ENCODE peak calls at places on chromosomes 3 and 15, in seven cellular contexts. O is ovary, N is NB4, C is A549, G is body of pancreas, H is stomach, B is GM12892. A is an unnamed sample.
A peak's percentile ranks its signal among the peaks of the same experiment; 100 is the strongest.

GRCh38 chr15:81809543-81809942 is 236.3 kb downstream of the MEX3B start:
- DNase-seq in O (no peak), N (peak; percentile 70), C (peak; percentile 32), G (peak; percentile 30), H (no peak), B (no peak), A (peak; percentile 24)

GRCh38 chr3:54071596-54071995 is 50.8 kb upstream of the CACNA2D3 start:
- DNase-seq in O (no peak), N (no peak), C (no peak), G (no peak), H (no peak), B (no peak), A (no peak)

GRCh38 chr15:25727116-25727515 is 136.0 kb downstream of the ATP10A start:
- DNase-seq in O (no peak), N (no peak), C (no peak), G (no peak), H (peak; percentile 25), B (no peak), A (no peak)

GRCh38 chr3:99999541-99999940 is 114.8 kb downstream of the FILIP1L start:
- DNase-seq in O (no peak), N (no peak), C (no peak), G (no peak), H (no peak), B (no peak), A (no peak)

GRCh38 chr3:138051946-138052802 is 42.2 kb downstream of the CLDN18 start:
- DNase-seq in O (no peak), N (peak; percentile 65), C (peak; percentile 7), G (peak; percentile 63), H (peak; percentile 75), B (no peak), A (peak; percentile 25)

GRCh38 chr3:38334656-38335055 is 11.9 kb upstream of the XYLB start:
- DNase-seq in O (no peak), N (no peak), C (no peak), G (no peak), H (no peak), B (no peak), A (no peak)

GRCh38 chr3:29128004-29128403 is 152.9 kb upstream of the RBMS3 start:
- DNase-seq in O (no peak), N (no peak), C (no peak), G (no peak), H (no peak), B (no peak), A (no peak)

GRCh38 chr3:170866499-170866898 is 3.5 kb downstream of the RPL22L1 start:
- DNase-seq in O (no peak), N (no peak), C (no peak), G (no peak), H (no peak), B (no peak), A (no peak)

GRCh38 chr3:45145223-45145622 is 955 bp downstream of the CDCP1 start:
- DNase-seq in O (no peak), N (no peak), C (no peak), G (peak; percentile 69), H (no peak), B (no peak), A (no peak)

GRCh38 chr3:98994128-98994762 is 92.8 kb upstream of the DCBLD2 start:
- DNase-seq in O (no peak), N (peak; percentile 9), C (no peak), G (no peak), H (no peak), B (no peak), A (peak; percentile 43)

GRCh38 chr3:20561166-20561565 is 375.2 kb upstream of the SGO1 start:
- DNase-seq in O (no peak), N (no peak), C (no peak), G (no peak), H (no peak), B (no peak), A (no peak)

GRCh38 chr3:192916455-192917257 is 1.0 kb downstream of the MB21D2 start:
- DNase-seq in O (peak; percentile 61), N (peak; percentile 2), C (peak; percentile 35), G (peak; percentile 73), H (peak; percentile 63), B (peak; percentile 38), A (no peak)

GRCh38 chr15:22942306-22942855 is 37.8 kb downstream of the CYFIP1 start:
- DNase-seq in O (no peak), N (no peak), C (no peak), G (peak; percentile 32), H (no peak), B (no peak), A (no peak)

GRCh38 chr3:99711361-99711760 is 73.0 kb downstream of the COL8A1 start:
- DNase-seq in O (no peak), N (no peak), C (no peak), G (no peak), H (no peak), B (no peak), A (no peak)

GRCh38 chr3:46378426-46378942 is 7.7 kb downstream of the CCR5 start:
- DNase-seq in O (peak; percentile 36), N (peak; percentile 86), C (peak; percentile 45), G (peak; percentile 67), H (peak; percentile 68), B (no peak), A (peak; percentile 76)

GRCh38 chr15:73888224-73889041 is 15.1 kb downstream of the TBC1D21 start:
- DNase-seq in O (no peak), N (no peak), C (no peak), G (no peak), H (no peak), B (no peak), A (no peak)

GRCh38 chr3:24306518-24306917 is 188.1 kb downstream of the THRB start:
- DNase-seq in O (no peak), N (no peak), C (no peak), G (no peak), H (no peak), B (no peak), A (no peak)

GRCh38 chr3:174358252-174358651 is 500.9 kb upstream of the NAALADL2 start:
- DNase-seq in O (no peak), N (no peak), C (no peak), G (no peak), H (no peak), B (no peak), A (no peak)

GRCh38 chr3:36843065-36844051 is 79.0 kb upstream of the DCLK3 start:
- DNase-seq in O (no peak), N (peak; percentile 39), C (peak; percentile 13), G (no peak), H (no peak), B (no peak), A (peak; percentile 47)

GRCh38 chr3:155196131-155197075 is 97.1 kb downstream of the STRIT1 start:
- DNase-seq in O (no peak), N (no peak), C (no peak), G (no peak), H (no peak), B (no peak), A (no peak)

GRCh38 chr3:114706591-114707224 is 412.9 kb downstream of the TIGIT start:
- DNase-seq in O (no peak), N (peak; percentile 2), C (peak; percentile 58), G (peak; percentile 62), H (no peak), B (no peak), A (peak; percentile 31)

GRCh38 chr3:53104762-53105161 is 25.5 kb downstream of the RFT1 start:
- DNase-seq in O (no peak), N (peak; percentile 82), C (no peak), G (no peak), H (no peak), B (no peak), A (no peak)

GRCh38 chr3:119181765-119182164 is 8.4 kb downstream of the UPK1B start:
- DNase-seq in O (no peak), N (no peak), C (peak; percentile 68), G (no peak), H (peak; percentile 53), B (no peak), A (no peak)

GRCh38 chr3:177287231-177287630 is 89.9 kb upstream of the TBL1XR1 start:
- DNase-seq in O (no peak), N (peak; percentile 56), C (no peak), G (no peak), H (no peak), B (no peak), A (no peak)

GRCh38 chr3:46858456-46858855 is 4.8 kb downstream of the MYL3 start:
- DNase-seq in O (no peak), N (no peak), C (no peak), G (peak; percentile 1), H (no peak), B (no peak), A (no peak)

GRCh38 chr3:4241595-4242170 is 61.5 kb upstream of the SETMAR start:
- DNase-seq in O (no peak), N (peak; percentile 30), C (no peak), G (no peak), H (no peak), B (no peak), A (no peak)

GRCh38 chr3:40581166-40581565 is 56.4 kb downstream of the ZNF621 start:
- DNase-seq in O (no peak), N (no peak), C (no peak), G (no peak), H (no peak), B (no peak), A (no peak)

GRCh38 chr3:12393894-12394293 is 90.4 kb upstream of the TSEN2 start:
- DNase-seq in O (no peak), N (peak; percentile 87), C (no peak), G (no peak), H (no peak), B (no peak), A (peak; percentile 15)

GRCh38 chr15:80586141-80586540 is 109.0 kb upstream of the ABHD17C start:
- DNase-seq in O (no peak), N (no peak), C (no peak), G (no peak), H (no peak), B (no peak), A (no peak)

GRCh38 chr3:129618901-129619671 is 12.6 kb upstream of the PLXND1 start:
- DNase-seq in O (peak; percentile 18), N (no peak), C (no peak), G (no peak), H (no peak), B (no peak), A (no peak)

GRCh38 chr3:49025005-49025792 is 3.3 kb downstream of the NDUFAF3 start:
- DNase-seq in O (no peak), N (peak; percentile 96), C (no peak), G (no peak), H (no peak), B (no peak), A (peak; percentile 48)
- TF ChIP-seq POLR2A in O (no peak), N (peak; percentile 12), C (peak; percentile 18), G (no peak), H (no peak), B (peak; percentile 61), A (peak; percentile 49)

GRCh38 chr15:72509484-72509883 is 35.4 kb downstream of the ARIH1 start:
- DNase-seq in O (no peak), N (no peak), C (no peak), G (no peak), H (no peak), B (no peak), A (no peak)
- TF ChIP-seq POLR2A in O (no peak), N (no peak), C (no peak), G (no peak), H (no peak), B (no peak), A (no peak)

GRCh38 chr15:101006931-101007687 is 88.0 kb downstream of the LRRK1 start:
- DNase-seq in O (peak; percentile 86), N (peak; percentile 79), C (peak; percentile 97), G (peak; percentile 87), H (peak; percentile 79), B (peak; percentile 59), A (peak; percentile 69)
- TF ChIP-seq POLR2A in O (no peak), N (no peak), C (no peak), G (no peak), H (no peak), B (no peak), A (no peak)

GRCh38 chr3:188153949-188154757 is at the start of gene LPP:
- DNase-seq in O (peak; percentile 70), N (peak; percentile 83), C (peak; percentile 69), G (peak; percentile 81), H (peak; percentile 85), B (peak; percentile 43), A (peak; percentile 59)
- TF ChIP-seq POLR2A in O (no peak), N (peak; percentile 30), C (no peak), G (peak; percentile 13), H (no peak), B (no peak), A (no peak)

A was measured in erythroblast.